ENCODE peak calls at places on chromosomes 4 and X, in four cellular contexts. F is K562, U is H1, C is HepG2. E is an unnamed sample.

GRCh38 chrX:148049441-148049840 is 68.3 kb downstream of the FMR1NB start:
- DNase-seq in F (peak; percentile 35), U (no peak), C (peak; percentile 22), E (peak; percentile 24)

GRCh38 chr4:123699823-123700822 is 303.5 kb downstream of the SPRY1 start:
- DNase-seq in F (no peak), U (no peak), C (peak; percentile 31), E (no peak)

GRCh38 chr4:38675167-38676121 is 11.4 kb downstream of the KLF3 start:
- DNase-seq in F (peak; percentile 90), U (no peak), C (peak; percentile 77), E (peak; percentile 73)

GRCh38 chr4:47413515-47413914 is 50.0 kb downstream of the COMMD8 start:
- DNase-seq in F (no peak), U (no peak), C (no peak), E (no peak)

GRCh38 chrX:12946838-12947544 is 27.9 kb upstream of the TMSB4X start:
- DNase-seq in F (peak; percentile 89), U (peak; percentile 54), C (peak; percentile 47), E (peak; percentile 55)

GRCh38 chrX:101550825-101551767 is 749 bp downstream of the ARMCX1 start:
- DNase-seq in F (peak; percentile 5), U (no peak), C (no peak), E (no peak)

GRCh38 chr4:125750827-125751466 is 436.2 kb downstream of the FAT4 start:
- DNase-seq in F (peak; percentile 3), U (peak; percentile 23), C (peak; percentile 23), E (peak; percentile 17)

GRCh38 chr4:53281438-53281837 is 84.4 kb downstream of the SCFD2 start:
- DNase-seq in F (no peak), U (no peak), C (no peak), E (no peak)

GRCh38 chr4:134906404-134907023 is 704.9 kb upstream of the PABPC4L start:
- DNase-seq in F (no peak), U (no peak), C (no peak), E (peak; percentile 10)

GRCh38 chrX:51144828-51145442 is 187.7 kb upstream of the NUDT10 start:
- DNase-seq in F (peak; percentile 48), U (peak; percentile 15), C (peak; percentile 16), E (peak; percentile 8)

GRCh38 chr4:55947254-55947882 is 1.4 kb upstream of the CEP135 start:
- DNase-seq in F (peak; percentile 29), U (no peak), C (no peak), E (no peak)

GRCh38 chrX:109389917-109390316 is 92.0 kb downstream of the GUCY2F start:
- DNase-seq in F (peak; percentile 6), U (no peak), C (no peak), E (no peak)

GRCh38 chr4:98648602-98649001 is 9.8 kb downstream of the TSPAN5 start:
- DNase-seq in F (no peak), U (no peak), C (no peak), E (no peak)

GRCh38 chrX:45801554-45801953 is 600.9 kb upstream of the DIPK2B start:
- DNase-seq in F (peak; percentile 15), U (no peak), C (no peak), E (no peak)

DNA sequence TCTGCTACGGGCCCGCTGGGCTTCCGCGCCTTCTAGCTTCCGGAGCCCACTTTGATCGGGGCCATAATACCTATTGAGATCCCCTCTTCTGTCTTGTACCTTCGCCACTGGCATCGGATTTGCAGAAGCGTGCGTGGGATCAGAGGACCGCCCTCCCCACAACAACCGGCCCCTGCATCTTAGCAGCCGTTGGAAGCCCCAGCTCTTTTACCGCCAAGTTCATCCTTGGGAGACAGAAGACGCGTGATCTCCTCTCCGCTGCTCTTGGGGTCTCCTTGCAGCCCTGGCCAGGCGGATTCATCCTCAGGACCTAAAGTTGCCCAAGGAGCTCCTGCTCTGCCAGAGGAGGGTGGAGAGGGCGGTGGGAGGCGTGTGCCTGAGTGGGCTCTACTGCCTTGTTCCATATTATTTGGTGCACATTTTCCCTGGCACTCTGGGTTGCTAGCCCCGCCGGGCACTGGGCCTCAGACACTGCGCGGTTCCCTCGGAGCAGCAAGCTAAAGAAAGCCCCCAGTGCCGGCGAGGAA is 1.6 kb downstream of the SLIT2 start:
- DNase-seq in F (no peak), U (no peak), C (no peak), E (no peak)
- TF ChIP-seq RFX5 in F (no peak), U (no peak), C (no peak), E (no peak)

DNA sequence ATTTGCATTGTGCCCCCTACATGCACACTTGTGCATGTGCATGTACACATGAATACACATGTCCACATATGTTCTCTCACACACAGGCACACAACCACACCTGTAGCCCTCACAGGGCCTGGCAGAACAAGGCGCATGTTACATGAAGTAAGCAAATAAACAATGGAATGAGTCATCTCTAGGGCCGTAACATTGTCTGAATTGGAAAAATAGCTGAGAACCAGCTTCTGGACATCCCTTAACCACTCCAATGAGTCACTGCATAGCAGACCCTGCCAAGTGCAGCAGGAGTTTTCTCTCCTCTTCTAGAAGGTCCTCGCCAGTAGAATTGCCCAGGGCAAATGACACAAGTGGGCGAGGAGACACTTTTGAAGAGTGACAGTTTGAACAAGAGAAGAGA is 66.1 kb downstream of the MAGEA10 start:
- DNase-seq in F (peak; percentile 16), U (no peak), C (peak; percentile 0), E (peak; percentile 26)
- TF ChIP-seq JUN in F (no peak), U (no peak), C (no peak), E (no peak)

GRCh38 chrX:123588723-123589122 is 144.1 kb downstream of the THOC2 start:
- DNase-seq in F (no peak), U (no peak), C (no peak), E (no peak)

GRCh38 chrX:123590842-123591491 is 141.9 kb downstream of the THOC2 start:
- DNase-seq in F (no peak), U (no peak), C (peak; percentile 0), E (no peak)
- TF ChIP-seq RFX5 in F (no peak), U (no peak), C (no peak), E (no peak)

DNA sequence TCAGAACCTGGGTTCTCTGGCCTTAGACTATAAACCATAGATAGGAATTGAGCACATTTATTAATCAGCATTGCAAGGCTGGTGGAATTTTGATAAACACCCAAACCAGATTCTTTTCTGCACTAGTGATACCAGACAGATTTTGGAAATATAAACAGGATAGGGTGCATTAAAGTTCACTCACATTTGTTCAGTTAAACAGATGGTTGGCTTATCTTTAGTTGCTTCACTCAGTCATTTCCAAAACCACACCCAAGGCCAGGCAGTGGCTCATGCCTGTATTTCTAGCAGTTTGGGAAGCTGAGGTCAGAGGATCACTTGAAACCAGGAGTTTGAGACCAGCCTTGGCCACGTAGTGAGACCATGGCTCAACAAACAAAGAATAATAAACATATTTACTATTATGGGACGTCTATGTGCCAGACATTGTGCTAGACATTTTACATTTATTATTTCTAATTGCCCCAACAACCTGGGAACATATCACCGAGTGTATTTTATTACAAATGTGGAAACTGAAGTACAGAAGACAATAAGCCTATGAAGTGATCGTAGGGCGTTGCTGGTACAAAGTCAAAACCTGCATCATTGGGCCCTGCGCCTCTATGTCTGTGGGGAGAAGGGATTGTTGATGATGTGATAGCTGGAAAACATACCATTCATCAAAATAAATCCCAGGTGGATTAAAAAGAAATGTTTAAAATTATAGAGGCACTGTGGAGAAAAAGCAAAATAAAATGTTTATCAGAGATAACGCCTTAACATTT is 15.0 kb downstream of the ADD1 start:
- DNase-seq in F (peak; percentile 80), U (no peak), C (peak; percentile 56), E (no peak)
- TF ChIP-seq JUN in F (no peak), U (no peak), C (no peak), E (no peak)

DNA sequence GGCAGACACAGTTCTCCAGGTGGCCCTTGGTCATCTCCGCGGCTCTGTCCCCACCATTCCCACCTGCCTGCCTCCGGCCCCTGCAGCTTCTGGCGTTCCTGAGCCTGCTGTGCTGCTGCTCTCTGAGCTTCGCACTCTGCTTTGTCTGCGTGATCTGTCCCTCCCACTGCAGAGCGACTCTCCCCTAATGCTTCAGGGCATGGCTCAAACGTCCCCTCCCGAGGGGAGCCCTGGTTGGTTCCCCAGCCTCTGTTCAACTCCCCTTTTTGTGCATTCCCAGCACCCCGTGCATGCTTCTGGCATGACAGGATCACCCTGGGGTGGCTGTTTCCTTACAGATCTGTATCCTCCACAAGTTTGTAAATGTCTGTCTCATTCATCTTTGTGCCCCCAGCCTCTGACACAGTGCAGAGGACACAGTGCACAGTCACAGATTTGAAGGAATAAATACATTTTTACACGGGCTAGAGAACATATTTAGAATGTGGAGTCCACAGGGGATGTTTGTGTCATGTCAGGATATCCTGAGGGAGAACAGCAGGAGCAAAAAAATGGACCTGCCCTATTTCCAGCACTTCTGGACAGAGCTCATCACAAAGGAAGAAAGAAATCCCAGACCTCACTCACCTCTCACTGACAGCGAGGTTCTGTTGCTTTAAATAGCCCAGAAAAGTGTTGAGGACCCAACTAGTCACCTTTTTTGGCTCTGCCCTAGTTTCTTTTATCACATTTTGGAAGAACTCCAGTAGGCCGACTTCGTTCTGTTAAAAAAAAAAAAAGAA is 72.6 kb downstream of the GATB start:
- DNase-seq in F (no peak), U (no peak), C (no peak), E (no peak)
- TF ChIP-seq RFX5 in F (no peak), U (no peak), C (no peak), E (no peak)

GRCh38 chr4:6012200-6012599 is 6.0 kb downstream of the C4orf50 start:
- DNase-seq in F (no peak), U (no peak), C (no peak), E (no peak)
- TF ChIP-seq JUN in F (no peak), U (no peak), C (no peak), E (no peak)

DNA sequence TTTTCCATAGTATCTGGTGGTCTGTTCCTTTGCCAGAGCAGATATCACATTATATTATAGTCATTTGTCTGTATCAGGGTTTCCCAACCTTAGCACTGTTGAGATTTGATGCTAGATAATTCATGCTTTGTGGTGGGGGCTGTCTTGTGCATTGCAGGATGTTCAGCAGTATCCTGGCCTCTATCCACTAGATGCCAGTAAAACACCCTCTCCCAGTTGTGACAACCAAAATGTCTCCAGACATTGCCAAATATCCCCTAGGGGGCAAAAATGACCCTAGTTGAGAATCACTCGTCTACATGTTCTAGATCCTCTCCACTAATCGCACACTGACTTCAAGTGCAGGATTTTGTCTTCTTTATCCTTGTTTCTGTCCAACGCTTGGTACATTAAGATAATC is 160.8 kb downstream of the FANCB start:
- DNase-seq in F (no peak), U (no peak), C (peak; percentile 1), E (no peak)
- TF ChIP-seq RFX5 in F (no peak), U (no peak), C (no peak), E (no peak)